ENCODE peak calls at places on chromosomes 6 and 20, in eight cellular contexts. One of them, this sample, is unnamed.
A peak's percentile ranks its signal among the peaks of the same experiment; 100 is the strongest.

GRCh38 chr20:44115762-44116644 is 71.0 kb downstream of the JPH2 start:
- DNase-seq in fibroblast of lung: no peak
- DNase-seq in astrocyte: no peak
- DNase-seq in NT2/D1: no peak
- DNase-seq in cardiac muscle cell: no peak
- DNase-seq in lower lobe of right lung: no peak
- DNase-seq in breast epithelium: no peak
- DNase-seq in left ventricle myocardium inferior: no peak
- DNase-seq in this sample: no peak

GRCh38 chr6:35185302-35185681 is 28.5 kb upstream of the SCUBE3 start:
- DNase-seq in left ventricle myocardium inferior: peak; percentile 69
- DNase-seq in fibroblast of lung: peak; percentile 65
- DNase-seq in astrocyte: peak; percentile 31
- DNase-seq in cardiac muscle cell: peak; percentile 75
- DNase-seq in lower lobe of right lung: peak; percentile 54
- DNase-seq in NT2/D1: no peak
- DNase-seq in breast epithelium: no peak
- DNase-seq in this sample: peak; percentile 85

GRCh38 chr6:30612687-30613248 is 4.3 kb downstream of the PPP1R10 start:
- DNase-seq in cardiac muscle cell: peak; percentile 59
- DNase-seq in fibroblast of lung: peak; percentile 89
- DNase-seq in breast epithelium: no peak
- DNase-seq in astrocyte: peak; percentile 83
- DNase-seq in left ventricle myocardium inferior: no peak
- DNase-seq in lower lobe of right lung: no peak
- DNase-seq in NT2/D1: no peak
- DNase-seq in this sample: peak; percentile 32

GRCh38 chr6:117542493-117542892 is 59.8 kb downstream of the GOPC start:
- DNase-seq in left ventricle myocardium inferior: no peak
- DNase-seq in lower lobe of right lung: no peak
- DNase-seq in cardiac muscle cell: no peak
- DNase-seq in NT2/D1: no peak
- DNase-seq in breast epithelium: no peak
- DNase-seq in astrocyte: no peak
- DNase-seq in fibroblast of lung: no peak
- DNase-seq in this sample: no peak

GRCh38 chr6:100461273-100461919 is 3.3 kb downstream of the SIM1 start:
- DNase-seq in fibroblast of lung: peak; percentile 18
- DNase-seq in cardiac muscle cell: no peak
- DNase-seq in astrocyte: no peak
- DNase-seq in breast epithelium: no peak
- DNase-seq in NT2/D1: no peak
- DNase-seq in left ventricle myocardium inferior: no peak
- DNase-seq in lower lobe of right lung: no peak
- DNase-seq in this sample: peak; percentile 79

GRCh38 chr6:148054219-148054618 is 288.4 kb upstream of the SASH1 start:
- DNase-seq in cardiac muscle cell: no peak
- DNase-seq in lower lobe of right lung: no peak
- DNase-seq in fibroblast of lung: no peak
- DNase-seq in left ventricle myocardium inferior: no peak
- DNase-seq in astrocyte: no peak
- DNase-seq in breast epithelium: no peak
- DNase-seq in NT2/D1: no peak
- DNase-seq in this sample: no peak

GRCh38 chr6:54043360-54043759 is 67.9 kb upstream of the MLIP start:
- DNase-seq in lower lobe of right lung: no peak
- DNase-seq in cardiac muscle cell: no peak
- DNase-seq in NT2/D1: no peak
- DNase-seq in fibroblast of lung: no peak
- DNase-seq in astrocyte: no peak
- DNase-seq in breast epithelium: no peak
- DNase-seq in left ventricle myocardium inferior: no peak
- DNase-seq in this sample: no peak

GRCh38 chr6:118029967-118030366 is 122.9 kb downstream of the SLC35F1 start:
- DNase-seq in cardiac muscle cell: no peak
- DNase-seq in lower lobe of right lung: no peak
- DNase-seq in astrocyte: no peak
- DNase-seq in left ventricle myocardium inferior: no peak
- DNase-seq in breast epithelium: no peak
- DNase-seq in NT2/D1: no peak
- DNase-seq in fibroblast of lung: no peak
- DNase-seq in this sample: no peak

GRCh38 chr20:24683676-24684075 is 214.2 kb downstream of the SYNDIG1 start:
- DNase-seq in lower lobe of right lung: no peak
- DNase-seq in fibroblast of lung: peak; percentile 7
- DNase-seq in breast epithelium: no peak
- DNase-seq in astrocyte: no peak
- DNase-seq in left ventricle myocardium inferior: no peak
- DNase-seq in cardiac muscle cell: peak; percentile 6
- DNase-seq in NT2/D1: no peak
- DNase-seq in this sample: peak; percentile 85

GRCh38 chr6:18340781-18341551 is 46.2 kb upstream of the RNF144B start:
- DNase-seq in left ventricle myocardium inferior: no peak
- DNase-seq in fibroblast of lung: no peak
- DNase-seq in NT2/D1: no peak
- DNase-seq in breast epithelium: peak; percentile 80
- DNase-seq in cardiac muscle cell: no peak
- DNase-seq in lower lobe of right lung: no peak
- DNase-seq in astrocyte: no peak
- DNase-seq in this sample: no peak

GRCh38 chr6:83509416-83509815 is 2.9 kb upstream of the PRSS35 start:
- DNase-seq in fibroblast of lung: peak; percentile 25
- DNase-seq in astrocyte: peak; percentile 16
- DNase-seq in breast epithelium: no peak
- DNase-seq in lower lobe of right lung: no peak
- DNase-seq in NT2/D1: no peak
- DNase-seq in cardiac muscle cell: no peak
- DNase-seq in left ventricle myocardium inferior: no peak
- DNase-seq in this sample: no peak

GRCh38 chr6:36676142-36677058 is 2.1 kb upstream of the CDKN1A start:
- DNase-seq in breast epithelium: peak; percentile 63
- DNase-seq in left ventricle myocardium inferior: no peak
- DNase-seq in NT2/D1: no peak
- DNase-seq in lower lobe of right lung: no peak
- DNase-seq in fibroblast of lung: peak; percentile 61
- DNase-seq in cardiac muscle cell: no peak
- DNase-seq in astrocyte: peak; percentile 56
- DNase-seq in this sample: no peak
- H3K4me3 ChIP-seq in breast epithelium: no peak overlapping the region
- H3K4me3 ChIP-seq in left ventricle myocardium inferior: no peak overlapping the region
- H3K4me3 ChIP-seq in NT2/D1: no peak overlapping the region
- H3K4me3 ChIP-seq in lower lobe of right lung: peak overlapping the region; percentile 3
- H3K4me3 ChIP-seq in fibroblast of lung: no peak overlapping the region
- H3K4me3 ChIP-seq in cardiac muscle cell: no peak overlapping the region
- H3K4me3 ChIP-seq in astrocyte: no peak overlapping the region
- H3K4me3 ChIP-seq in this sample: no peak overlapping the region

DNA sequence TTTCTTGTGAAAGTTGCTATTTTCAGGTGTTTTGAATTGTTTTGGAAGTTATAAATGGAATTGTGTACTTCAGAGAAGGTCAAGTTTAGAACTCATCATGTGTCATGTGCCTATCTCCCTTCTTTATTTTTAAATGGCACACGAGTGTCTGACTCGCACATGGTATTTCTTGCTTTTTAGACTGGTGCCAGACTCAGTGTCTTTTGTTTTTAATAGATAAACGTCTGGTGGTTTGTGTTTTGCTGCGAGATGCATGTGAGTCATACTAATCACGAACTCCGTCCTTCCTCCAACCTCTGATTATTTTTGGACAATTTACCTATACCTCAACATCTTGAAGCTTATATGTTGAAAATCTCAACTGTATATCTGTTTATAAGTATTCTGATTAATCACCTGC is 292.1 kb downstream of the CDKAL1 start:
- DNase-seq in fibroblast of lung: peak; percentile 77
- DNase-seq in breast epithelium: no peak
- DNase-seq in left ventricle myocardium inferior: no peak
- DNase-seq in lower lobe of right lung: no peak
- DNase-seq in NT2/D1: no peak
- DNase-seq in astrocyte: peak; percentile 77
- DNase-seq in cardiac muscle cell: peak; percentile 60
- DNase-seq in this sample: no peak
- H3K9me3 ChIP-seq in fibroblast of lung: no peaks in the 10 kb centered on the region
- H3K9me3 ChIP-seq in breast epithelium: peaks cover 9% of the 10 kb centered on the region
- H3K9me3 ChIP-seq in left ventricle myocardium inferior: peaks cover 10% of the 10 kb centered on the region
- H3K9me3 ChIP-seq in lower lobe of right lung: no peaks in the 10 kb centered on the region
- H3K9me3 ChIP-seq in NT2/D1: no peaks in the 10 kb centered on the region
- H3K9me3 ChIP-seq in astrocyte: no peaks in the 10 kb centered on the region
- H3K9me3 ChIP-seq in cardiac muscle cell: no peaks in the 10 kb centered on the region
- H3K9me3 ChIP-seq in this sample: no peaks in the 10 kb centered on the region

GRCh38 chr20:37384683-37385174 is 38.8 kb downstream of the SRC start:
- DNase-seq in cardiac muscle cell: peak; percentile 58
- DNase-seq in breast epithelium: peak; percentile 45
- DNase-seq in astrocyte: no peak
- DNase-seq in NT2/D1: no peak
- DNase-seq in fibroblast of lung: peak; percentile 43
- DNase-seq in left ventricle myocardium inferior: peak; percentile 66
- DNase-seq in lower lobe of right lung: peak; percentile 80
- DNase-seq in this sample: peak; percentile 36
- H3K4me3 ChIP-seq in cardiac muscle cell: no peak overlapping the region
- H3K4me3 ChIP-seq in breast epithelium: peak overlapping the region; percentile 43
- H3K4me3 ChIP-seq in astrocyte: peak overlapping the region; percentile 28
- H3K4me3 ChIP-seq in NT2/D1: no peak overlapping the region
- H3K4me3 ChIP-seq in fibroblast of lung: no peak overlapping the region
- H3K4me3 ChIP-seq in left ventricle myocardium inferior: peak overlapping the region; percentile 69
- H3K4me3 ChIP-seq in lower lobe of right lung: peak overlapping the region; percentile 52
- H3K4me3 ChIP-seq in this sample: no peak overlapping the region

GRCh38 chr6:22194188-22194921 is 102.5 kb downstream of the PRL start:
- DNase-seq in fibroblast of lung: peak; percentile 72
- DNase-seq in astrocyte: peak; percentile 65
- DNase-seq in NT2/D1: no peak
- DNase-seq in lower lobe of right lung: no peak
- DNase-seq in left ventricle myocardium inferior: no peak
- DNase-seq in cardiac muscle cell: peak; percentile 5
- DNase-seq in breast epithelium: peak; percentile 28
- DNase-seq in this sample: no peak
- H3K9me3 ChIP-seq in fibroblast of lung: no peaks in the 10 kb centered on the region
- H3K9me3 ChIP-seq in astrocyte: no peaks in the 10 kb centered on the region
- H3K9me3 ChIP-seq in NT2/D1: no peaks in the 10 kb centered on the region
- H3K9me3 ChIP-seq in lower lobe of right lung: no peaks in the 10 kb centered on the region
- H3K9me3 ChIP-seq in left ventricle myocardium inferior: no peaks in the 10 kb centered on the region
- H3K9me3 ChIP-seq in cardiac muscle cell: no peaks in the 10 kb centered on the region
- H3K9me3 ChIP-seq in breast epithelium: no peaks in the 10 kb centered on the region
- H3K9me3 ChIP-seq in this sample: no peaks in the 10 kb centered on the region

GRCh38 chr6:13012977-13013680 is 296.6 kb downstream of the PHACTR1 start:
- DNase-seq in fibroblast of lung: no peak
- DNase-seq in left ventricle myocardium inferior: peak; percentile 77
- DNase-seq in astrocyte: no peak
- DNase-seq in NT2/D1: peak; percentile 22
- DNase-seq in breast epithelium: no peak
- DNase-seq in cardiac muscle cell: peak; percentile 37
- DNase-seq in lower lobe of right lung: peak; percentile 85
- DNase-seq in this sample: peak; percentile 5
- H3K4me3 ChIP-seq in fibroblast of lung: no peak overlapping the region
- H3K4me3 ChIP-seq in left ventricle myocardium inferior: peak overlapping the region; percentile 83
- H3K4me3 ChIP-seq in astrocyte: peak overlapping the region; percentile 42
- H3K4me3 ChIP-seq in NT2/D1: peak overlapping the region; percentile 50
- H3K4me3 ChIP-seq in breast epithelium: peak overlapping the region; percentile 50
- H3K4me3 ChIP-seq in cardiac muscle cell: peak overlapping the region; percentile 73
- H3K4me3 ChIP-seq in lower lobe of right lung: peak overlapping the region; percentile 61
- H3K4me3 ChIP-seq in this sample: peak overlapping the region; percentile 34

GRCh38 chr6:108242259-108242658 is 18.6 kb downstream of the SNX3 start:
- DNase-seq in NT2/D1: no peak
- DNase-seq in astrocyte: no peak
- DNase-seq in left ventricle myocardium inferior: no peak
- DNase-seq in lower lobe of right lung: no peak
- DNase-seq in breast epithelium: no peak
- DNase-seq in fibroblast of lung: no peak
- DNase-seq in cardiac muscle cell: no peak
- DNase-seq in this sample: no peak
- H3K9me3 ChIP-seq in NT2/D1: peaks cover 8% of the 10 kb centered on the region
- H3K9me3 ChIP-seq in astrocyte: no peaks in the 10 kb centered on the region
- H3K9me3 ChIP-seq in left ventricle myocardium inferior: peaks cover 11% of the 10 kb centered on the region
- H3K9me3 ChIP-seq in lower lobe of right lung: peaks cover 6% of the 10 kb centered on the region
- H3K9me3 ChIP-seq in breast epithelium: peaks cover 6% of the 10 kb centered on the region
- H3K9me3 ChIP-seq in fibroblast of lung: no peaks in the 10 kb centered on the region
- H3K9me3 ChIP-seq in cardiac muscle cell: no peaks in the 10 kb centered on the region
- H3K9me3 ChIP-seq in this sample: peaks cover 13% of the 10 kb centered on the region

DNA sequence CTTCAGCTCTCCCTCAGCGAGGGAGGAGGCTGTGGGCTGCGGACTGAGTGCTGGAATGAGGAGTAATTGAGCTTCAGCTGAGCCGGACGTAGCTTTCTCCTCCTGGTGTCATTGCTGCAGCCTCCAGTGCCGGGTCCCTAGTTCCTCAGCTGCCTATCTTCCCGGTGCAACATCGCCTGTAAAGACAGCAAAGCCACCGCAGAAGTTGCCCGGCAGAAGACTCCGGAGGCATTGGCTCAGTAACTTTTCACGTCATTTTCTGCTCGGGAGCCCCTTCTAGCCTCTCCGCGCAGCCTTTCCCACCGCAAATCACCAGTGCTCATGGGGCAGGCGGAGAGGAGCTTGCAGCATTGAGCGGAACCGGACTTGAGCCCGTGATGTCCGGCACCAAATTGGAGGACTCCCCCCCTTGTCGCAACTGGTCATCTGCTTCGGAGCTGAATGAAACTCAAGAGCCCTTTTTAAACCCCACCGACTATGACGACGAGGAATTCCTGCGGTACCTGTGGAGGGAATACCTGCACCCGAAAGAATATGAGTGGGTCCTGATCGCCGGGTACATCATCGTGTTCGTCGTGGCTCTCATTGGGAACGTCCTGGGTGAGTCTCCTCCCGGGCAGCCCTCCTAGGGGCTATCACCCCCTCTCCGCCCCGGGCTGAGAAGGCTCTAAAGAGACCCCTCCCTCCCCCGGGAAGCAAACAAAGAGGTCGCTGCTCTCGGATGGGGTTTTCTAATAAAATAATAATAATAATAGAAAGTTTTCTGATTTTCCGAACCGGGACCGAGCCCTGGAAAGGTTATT is at the start of gene HCRTR2:
- DNase-seq in breast epithelium: no peak
- DNase-seq in fibroblast of lung: no peak
- DNase-seq in cardiac muscle cell: peak; percentile 0
- DNase-seq in lower lobe of right lung: no peak
- DNase-seq in astrocyte: no peak
- DNase-seq in left ventricle myocardium inferior: no peak
- DNase-seq in NT2/D1: peak; percentile 9
- DNase-seq in this sample: peak; percentile 4
- H3K4me3 ChIP-seq in breast epithelium: no peak within 1 kb of the TSS
- H3K4me3 ChIP-seq in fibroblast of lung: no peak within 1 kb of the TSS
- H3K4me3 ChIP-seq in cardiac muscle cell: peak within 1 kb of the TSS; percentile 1
- H3K4me3 ChIP-seq in lower lobe of right lung: no peak within 1 kb of the TSS
- H3K4me3 ChIP-seq in astrocyte: no peak within 1 kb of the TSS
- H3K4me3 ChIP-seq in left ventricle myocardium inferior: peak within 1 kb of the TSS; percentile 45
- H3K4me3 ChIP-seq in NT2/D1: peak within 1 kb of the TSS; percentile 67
- H3K4me3 ChIP-seq in this sample: peak within 1 kb of the TSS; percentile 8

This sample was measured in MG63.